ENCODE peak calls at places on chromosomes 3 and 15, in nine cellular contexts. A, G, D, R, Y, K, X, C and F are unnamed samples.

GRCh38 chr3:41198526-41198925 is 779 bp upstream of the CTNNB1 start:
- DNase-seq in C (no peak), A (peak), K (peak), R (no peak), X (no peak), G (no peak), D (peak), Y (peak), F (peak)

GRCh38 chr3:53255360-53255774 is 455 bp downstream of the TKT start:
- DNase-seq in R (no peak), A (no peak), D (peak), C (no peak), X (no peak), Y (no peak), K (no peak), G (no peak), F (peak)

GRCh38 chr3:12139111-12139511 is 19.6 kb downstream of the TIMP4 start:
- DNase-seq in K (peak), D (no peak), G (no peak), X (no peak), A (no peak), C (peak), Y (peak), R (peak), F (no peak)

GRCh38 chr3:90055721-90056120 is 948.3 kb downstream of the EPHA3 start:
- DNase-seq in C (no peak), A (no peak), G (no peak), K (no peak), D (no peak), X (no peak), Y (no peak), R (peak), F (no peak)

GRCh38 chr3:24253336-24253735 is 241.3 kb downstream of the THRB start:
- DNase-seq in K (no peak), Y (no peak), R (no peak), C (no peak), G (no peak), X (no peak), A (no peak), D (no peak), F (no peak)

GRCh38 chr3:25468866-25469319 is 40.8 kb downstream of the RARB start:
- DNase-seq in A (no peak), R (no peak), G (no peak), K (no peak), C (no peak), Y (peak), X (peak), D (no peak), F (no peak)

GRCh38 chr3:44387404-44387803 is 48.8 kb downstream of the TCAIM start:
- DNase-seq in K (no peak), Y (no peak), C (no peak), A (no peak), G (no peak), R (no peak), D (no peak), X (peak), F (no peak)

GRCh38 chr15:61659571-61660190 is 400.6 kb downstream of the VPS13C start:
- DNase-seq in A (no peak), G (no peak), C (no peak), X (no peak), K (no peak), R (no peak), Y (no peak), D (no peak), F (no peak)

GRCh38 chr15:40340740-40341400 is at the start of gene CCDC9B:
- DNase-seq in K (no peak), R (peak), D (peak), X (peak), Y (peak), G (no peak), C (peak), A (peak), F (peak)

GRCh38 chr3:44409640-44410410 is 67.6 kb downstream of the ZNF445 start:
- DNase-seq in D (no peak), C (no peak), G (no peak), Y (no peak), K (no peak), R (no peak), X (no peak), A (no peak), F (no peak)

GRCh38 chr3:18444597-18445420 is 19.7 kb upstream of the SATB1 start:
- DNase-seq in K (peak), C (peak), A (peak), G (no peak), X (peak), Y (peak), R (peak), D (peak), F (peak)

GRCh38 chr3:113329757-113330156 is 111.5 kb downstream of the CFAP44 start:
- DNase-seq in A (no peak), G (no peak), Y (no peak), K (no peak), C (no peak), X (no peak), R (peak), D (no peak), F (no peak)

GRCh38 chr3:114668099-114668498 is 374.3 kb downstream of the TIGIT start:
- DNase-seq in C (no peak), A (peak), D (no peak), Y (no peak), R (no peak), X (no peak), G (no peak), K (no peak), F (no peak)

GRCh38 chr3:62718515-62719320 is 156.5 kb downstream of the CADPS start:
- DNase-seq in Y (no peak), G (no peak), D (no peak), K (no peak), A (no peak), C (no peak), X (no peak), R (no peak), F (no peak)

GRCh38 chr3:148873928-148874326 is 8.8 kb downstream of the CPA3 start:
- DNase-seq in D (no peak), G (no peak), X (no peak), A (no peak), Y (no peak), R (peak), K (no peak), C (no peak), F (no peak)

GRCh38 chr3:24389108-24390090 is 105.3 kb downstream of the THRB start:
- DNase-seq in Y (no peak), X (no peak), A (no peak), K (no peak), G (no peak), C (no peak), D (no peak), R (no peak), F (no peak)

GRCh38 chr15:31455499-31455898 is 128.9 kb downstream of the KLF13 start:
- DNase-seq in K (no peak), Y (no peak), X (no peak), C (no peak), G (no peak), D (no peak), R (no peak), A (no peak), F (no peak)

GRCh38 chr15:41981373-41982132 is 9.2 kb upstream of the EHD4 start:
- DNase-seq in G (no peak), D (no peak), Y (no peak), X (peak), K (no peak), R (no peak), A (no peak), C (no peak), F (no peak)

GRCh38 chr3:185411133-185411532 is 48.2 kb downstream of the MAP3K13 start:
- DNase-seq in R (peak), X (no peak), K (no peak), D (no peak), G (no peak), Y (no peak), A (no peak), C (no peak), F (no peak)

GRCh38 chr15:38252481-38253311 is at the start of gene SPRED1:
- DNase-seq in K (peak), G (no peak), R (peak), D (peak), Y (peak), A (peak), X (peak), C (no peak), F (peak)

GRCh38 chr15:51629612-51630011 is 7.0 kb upstream of the DMXL2 start:
- DNase-seq in D (no peak), X (no peak), R (no peak), Y (no peak), K (peak), G (no peak), A (peak), C (peak), F (no peak)

GRCh38 chr3:64650096-64650622 is 37.6 kb downstream of the ADAMTS9 start:
- DNase-seq in X (no peak), Y (no peak), R (no peak), C (no peak), D (no peak), A (no peak), G (no peak), K (no peak), F (no peak)

GRCh38 chr3:55267206-55267930 is 219.7 kb downstream of the WNT5A start:
- DNase-seq in A (no peak), D (no peak), R (peak), K (no peak), G (no peak), C (no peak), X (no peak), Y (no peak), F (no peak)

GRCh38 chr15:39270976-39271375 is 309.9 kb upstream of the THBS1 start:
- DNase-seq in C (no peak), Y (no peak), R (peak), A (no peak), G (no peak), D (no peak), K (no peak), X (no peak), F (no peak)

GRCh38 chr3:106533097-106533496 is 664.3 kb upstream of the CBLB start:
- DNase-seq in K (no peak), C (no peak), R (no peak), D (no peak), Y (no peak), G (no peak), A (no peak), X (no peak), F (no peak)

GRCh38 chr15:69666441-69666882 is 213.8 kb downstream of the RPLP1 start:
- DNase-seq in R (peak), G (no peak), Y (no peak), K (peak), X (no peak), A (no peak), C (peak), D (no peak), F (no peak)

GRCh38 chr3:24837601-24838000 is 343.0 kb upstream of the THRB start:
- DNase-seq in X (no peak), Y (no peak), D (no peak), R (no peak), K (no peak), G (no peak), A (no peak), C (no peak), F (no peak)

GRCh38 chr3:141271279-141272033 is 39.8 kb downstream of the PXYLP1 start:
- DNase-seq in R (no peak), D (no peak), C (no peak), G (no peak), Y (no peak), X (no peak), K (peak), A (no peak), F (no peak)

GRCh38 chr3:23254287-23254686 is 51.2 kb downstream of the UBE2E2 start:
- DNase-seq in X (no peak), Y (no peak), C (no peak), K (no peak), R (no peak), G (no peak), D (no peak), A (no peak), F (no peak)

GRCh38 chr3:44104668-44105321 is 136.9 kb upstream of the TOPAZ1 start:
- DNase-seq in C (peak), R (peak), G (peak), X (no peak), K (peak), D (no peak), A (no peak), Y (no peak), F (no peak)

GRCh38 chr15:93212578-93212977 is 123.6 kb upstream of the RGMA start:
- DNase-seq in Y (no peak), K (no peak), D (no peak), R (no peak), A (peak), G (no peak), C (no peak), X (no peak), F (no peak)

GRCh38 chr3:141540531-141540930 is 53.7 kb downstream of the RASA2 start:
- DNase-seq in A (no peak), D (no peak), X (no peak), K (no peak), R (no peak), C (no peak), Y (no peak), G (no peak), F (no peak)

GRCh38 chr3:98750520-98750919 is 12.6 kb upstream of the ST3GAL6 start:
- DNase-seq in K (no peak), Y (no peak), R (peak), C (no peak), D (no peak), A (no peak), X (no peak), G (no peak), F (no peak)

GRCh38 chr3:119258915-119259314 is 18.2 kb upstream of the B4GALT4 start:
- DNase-seq in Y (no peak), K (peak), C (no peak), R (no peak), D (no peak), A (no peak), X (no peak), G (no peak), F (no peak)

GRCh38 chr3:122925756-122926155 is 101.8 kb downstream of the SEMA5B start:
- DNase-seq in X (no peak), R (no peak), G (no peak), D (no peak), K (no peak), C (no peak), A (no peak), Y (no peak), F (no peak)

GRCh38 chr3:170977911-170978310 is 48.6 kb downstream of the SLC2A2 start:
- DNase-seq in X (no peak), Y (no peak), K (peak), D (no peak), G (no peak), R (peak), A (no peak), C (no peak), F (no peak)

GRCh38 chr3:7546219-7546618 is 685.3 kb downstream of the GRM7 start:
- DNase-seq in D (no peak), G (no peak), R (no peak), X (no peak), C (no peak), Y (peak), K (peak), A (no peak), F (no peak)

GRCh38 chr3:7545334-7545733 is 684.4 kb downstream of the GRM7 start:
- DNase-seq in D (no peak), G (no peak), X (no peak), R (no peak), K (no peak), C (no peak), Y (no peak), A (no peak), F (no peak)

GRCh38 chr3:7547826-7548225 is 686.9 kb downstream of the GRM7 start:
- DNase-seq in X (no peak), Y (no peak), R (no peak), K (no peak), C (no peak), G (no peak), D (no peak), A (no peak), F (no peak)

DNA sequence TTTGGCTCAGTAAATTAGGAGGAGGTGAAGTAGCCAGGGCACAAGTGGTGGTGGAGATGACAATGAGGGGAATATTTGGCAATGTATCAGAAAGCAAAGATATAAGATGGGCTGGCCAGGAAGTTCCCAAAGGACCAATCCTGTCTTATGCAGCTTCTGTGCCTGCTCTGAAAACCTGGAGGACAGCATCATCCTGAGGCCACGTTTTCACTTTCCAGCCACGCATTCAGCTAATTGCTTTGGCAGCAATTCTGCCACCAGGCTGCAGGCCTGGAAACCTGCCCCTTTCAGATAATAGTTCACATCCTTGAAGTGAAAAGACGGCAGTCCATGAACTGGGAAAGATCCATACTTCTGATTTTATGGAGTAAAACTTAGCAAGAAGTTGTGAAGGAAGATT is 682.4 kb downstream of the GRM7 start:
- DNase-seq in K (no peak), G (no peak), Y (no peak), A (no peak), D (no peak), X (no peak), C (no peak), R (no peak), F (no peak)
- TF ChIP-seq CTCF in K (no peak), G (no peak), Y (peak), A (no peak), D (no peak), X (no peak), C (no peak), R (no peak), F (no peak)

GRCh38 chr3:71304684-71305083 is 278.8 kb downstream of the FOXP1 start:
- DNase-seq in K (no peak), R (peak), G (no peak), A (no peak), Y (peak), X (no peak), C (no peak), D (no peak), F (no peak)
- TF ChIP-seq CTCF in K (no peak), R (peak), G (no peak), A (no peak), Y (peak), X (peak), C (no peak), D (peak), F (peak)

GRCh38 chr15:99425666-99426301 is 140.0 kb upstream of the MEF2A start:
- DNase-seq in A (no peak), D (no peak), G (no peak), Y (no peak), X (peak), C (no peak), R (no peak), K (no peak), F (no peak)
- TF ChIP-seq CTCF in A (no peak), D (no peak), G (no peak), Y (peak), X (no peak), C (no peak), R (peak), K (no peak), F (no peak)

GRCh38 chr3:138397983-138398382 is 36.4 kb upstream of the ESYT3 start:
- DNase-seq in G (no peak), D (no peak), K (no peak), A (no peak), C (no peak), X (no peak), R (no peak), Y (no peak), F (no peak)
- TF ChIP-seq CTCF in G (no peak), D (no peak), K (no peak), A (no peak), C (no peak), X (no peak), R (no peak), Y (no peak), F (peak)

DNA sequence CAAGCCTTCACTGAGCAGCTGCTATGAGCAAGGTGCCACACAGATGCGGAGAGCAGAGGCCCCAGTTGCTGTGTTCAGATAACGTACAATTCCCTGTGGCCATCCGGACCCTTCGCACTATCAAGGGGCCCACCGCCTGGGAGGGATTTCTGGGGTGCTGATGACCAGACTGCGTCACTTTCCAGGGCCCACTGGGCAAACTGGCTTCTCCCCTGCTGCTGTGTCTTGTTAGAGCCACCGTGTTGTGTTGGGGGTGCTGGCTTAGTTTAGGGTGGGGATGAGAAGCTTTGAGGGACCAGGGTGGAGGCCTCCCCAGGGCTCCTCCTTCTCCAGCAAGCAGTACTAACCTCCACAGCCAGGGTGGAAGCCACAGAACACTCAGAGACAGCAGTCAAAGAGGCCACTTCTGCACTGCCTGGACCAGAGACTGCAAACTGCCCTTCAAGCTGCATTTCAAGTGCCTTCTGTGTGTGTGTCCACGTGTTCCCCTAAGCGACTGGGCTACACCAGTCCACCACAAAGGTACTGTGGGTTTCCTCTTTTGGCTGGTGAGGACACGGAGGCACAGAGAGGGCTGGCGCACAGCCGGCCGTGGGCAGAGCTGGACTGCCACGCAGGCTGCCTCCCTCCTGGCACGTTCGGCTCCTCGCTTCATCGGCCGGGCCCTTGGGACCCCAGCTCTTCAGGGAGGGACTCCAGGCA is 61.1 kb downstream of the MGLL start:
- DNase-seq in K (peak), G (no peak), R (no peak), C (peak), Y (no peak), A (peak), X (peak), D (no peak), F (no peak)
- TF ChIP-seq CTCF in K (no peak), G (peak), R (no peak), C (no peak), Y (no peak), A (no peak), X (no peak), D (no peak), F (peak)

GRCh38 chr15:34914316-34914715 is 55.2 kb downstream of the AQR start:
- DNase-seq in K (no peak), G (no peak), A (no peak), R (no peak), D (no peak), X (no peak), Y (no peak), C (no peak), F (no peak)
- TF ChIP-seq CTCF in K (no peak), G (no peak), A (no peak), R (no peak), D (no peak), X (no peak), Y (no peak), C (no peak), F (no peak)

GRCh38 chr3:46922426-46922825 is 44.9 kb downstream of the PTH1R start:
- DNase-seq in X (peak), D (no peak), A (no peak), C (no peak), Y (no peak), G (no peak), K (no peak), R (no peak), F (no peak)

GRCh38 chr3:46925585-46925934 is 48.0 kb downstream of the PTH1R start:
- DNase-seq in Y (no peak), X (peak), A (no peak), K (no peak), R (no peak), C (no peak), G (no peak), D (no peak), F (peak)

GRCh38 chr3:46922871-46923558 is 45.5 kb downstream of the PTH1R start:
- DNase-seq in A (no peak), G (no peak), R (no peak), K (no peak), X (peak), C (no peak), Y (no peak), D (no peak), F (peak)

GRCh38 chr3:46924921-46925584 is 47.5 kb downstream of the PTH1R start:
- DNase-seq in K (no peak), Y (no peak), G (no peak), C (no peak), X (peak), D (no peak), R (no peak), A (no peak), F (peak)

GRCh38 chr3:46923559-46924350 is 46.2 kb downstream of the PTH1R start:
- DNase-seq in C (peak), A (no peak), R (peak), Y (peak), D (no peak), K (peak), X (peak), G (no peak), F (peak)
- TF ChIP-seq CTCF in C (peak), A (peak), R (peak), Y (peak), D (peak), K (peak), X (peak), G (peak), F (peak)

GRCh38 chr15:98568382-98569017 is 79.8 kb upstream of the IGF1R start:
- DNase-seq in K (no peak), X (no peak), D (no peak), G (no peak), Y (no peak), A (no peak), R (no peak), C (no peak), F (no peak)
- TF ChIP-seq CTCF in K (no peak), X (peak), D (no peak), G (peak), Y (peak), A (no peak), R (peak), C (no peak), F (no peak)